ENCODE peak calls at places on chromosomes 13 and 19, in six cellular contexts. One of them, this sample, is unnamed.

GRCh38 chr13:99385161-99385560 is 78.0 kb upstream of the GPR183 start:
- DNase-seq in heart left ventricle: no peak
- DNase-seq in right atrium auricular region: peak; percentile 54
- DNase-seq in GM23338: no peak
- DNase-seq in activated T-cell treated with anti-CD3 and anti-CD28 coated beads, Interleukin-2, amount 50 U/mL, for 48 hours: peak; percentile 22
- DNase-seq in uterus: no peak
- DNase-seq in this sample: no peak

GRCh38 chr13:76798037-76798436 is 88.2 kb downstream of the KCTD12 start:
- DNase-seq in GM23338: no peak
- DNase-seq in activated T-cell treated with anti-CD3 and anti-CD28 coated beads, Interleukin-2, amount 50 U/mL, for 48 hours: no peak
- DNase-seq in right atrium auricular region: no peak
- DNase-seq in uterus: no peak
- DNase-seq in heart left ventricle: no peak
- DNase-seq in this sample: no peak

GRCh38 chr13:52085416-52085815 is 43.5 kb downstream of the NEK5 start:
- DNase-seq in heart left ventricle: no peak
- DNase-seq in GM23338: no peak
- DNase-seq in right atrium auricular region: no peak
- DNase-seq in activated T-cell treated with anti-CD3 and anti-CD28 coated beads, Interleukin-2, amount 50 U/mL, for 48 hours: no peak
- DNase-seq in uterus: no peak
- DNase-seq in this sample: no peak

GRCh38 chr13:24203726-24204295 is 43.3 kb downstream of the SPATA13 start:
- DNase-seq in activated T-cell treated with anti-CD3 and anti-CD28 coated beads, Interleukin-2, amount 50 U/mL, for 48 hours: no peak
- DNase-seq in heart left ventricle: no peak
- DNase-seq in GM23338: no peak
- DNase-seq in uterus: no peak
- DNase-seq in right atrium auricular region: no peak
- DNase-seq in this sample: peak; percentile 11

GRCh38 chr13:51733656-51734334 is 70.2 kb downstream of the DHRS12 start:
- DNase-seq in uterus: no peak
- DNase-seq in GM23338: peak; percentile 12
- DNase-seq in activated T-cell treated with anti-CD3 and anti-CD28 coated beads, Interleukin-2, amount 50 U/mL, for 48 hours: no peak
- DNase-seq in right atrium auricular region: no peak
- DNase-seq in heart left ventricle: no peak
- DNase-seq in this sample: no peak

GRCh38 chr13:26050568-26051230 is 1.1 kb downstream of the SHISA2 start:
- DNase-seq in GM23338: peak; percentile 79
- DNase-seq in right atrium auricular region: no peak
- DNase-seq in heart left ventricle: no peak
- DNase-seq in uterus: no peak
- DNase-seq in activated T-cell treated with anti-CD3 and anti-CD28 coated beads, Interleukin-2, amount 50 U/mL, for 48 hours: peak; percentile 36
- DNase-seq in this sample: no peak

GRCh38 chr13:30850204-30850866 is 55.7 kb upstream of the MEDAG start:
- DNase-seq in heart left ventricle: no peak
- DNase-seq in GM23338: no peak
- DNase-seq in activated T-cell treated with anti-CD3 and anti-CD28 coated beads, Interleukin-2, amount 50 U/mL, for 48 hours: no peak
- DNase-seq in right atrium auricular region: no peak
- DNase-seq in uterus: no peak
- DNase-seq in this sample: no peak

GRCh38 chr13:28503182-28503980 is 8.5 kb upstream of the FLT1 start:
- DNase-seq in activated T-cell treated with anti-CD3 and anti-CD28 coated beads, Interleukin-2, amount 50 U/mL, for 48 hours: no peak
- DNase-seq in right atrium auricular region: no peak
- DNase-seq in GM23338: peak; percentile 52
- DNase-seq in heart left ventricle: no peak
- DNase-seq in uterus: no peak
- DNase-seq in this sample: no peak

GRCh38 chr13:99956473-99957349 is 14.9 kb downstream of the ZIC5 start:
- DNase-seq in uterus: no peak
- DNase-seq in heart left ventricle: no peak
- DNase-seq in GM23338: peak; percentile 60
- DNase-seq in right atrium auricular region: no peak
- DNase-seq in activated T-cell treated with anti-CD3 and anti-CD28 coated beads, Interleukin-2, amount 50 U/mL, for 48 hours: peak; percentile 48
- DNase-seq in this sample: no peak

GRCh38 chr19:5785423-5785822 is 877 bp upstream of the PRR22 start:
- DNase-seq in uterus: no peak
- DNase-seq in GM23338: no peak
- DNase-seq in right atrium auricular region: no peak
- DNase-seq in heart left ventricle: no peak
- DNase-seq in activated T-cell treated with anti-CD3 and anti-CD28 coated beads, Interleukin-2, amount 50 U/mL, for 48 hours: no peak
- DNase-seq in this sample: no peak

GRCh38 chr13:44646044-44646443 is 69.9 kb upstream of the TSC22D1 start:
- DNase-seq in right atrium auricular region: no peak
- DNase-seq in uterus: no peak
- DNase-seq in GM23338: no peak
- DNase-seq in activated T-cell treated with anti-CD3 and anti-CD28 coated beads, Interleukin-2, amount 50 U/mL, for 48 hours: no peak
- DNase-seq in heart left ventricle: no peak
- DNase-seq in this sample: no peak

GRCh38 chr13:30373727-30374126 is 48.6 kb upstream of the UBE2L5 start:
- DNase-seq in activated T-cell treated with anti-CD3 and anti-CD28 coated beads, Interleukin-2, amount 50 U/mL, for 48 hours: peak; percentile 41
- DNase-seq in uterus: no peak
- DNase-seq in GM23338: no peak
- DNase-seq in heart left ventricle: no peak
- DNase-seq in right atrium auricular region: no peak
- DNase-seq in this sample: no peak

GRCh38 chr13:27650312-27650711 is 28.6 kb downstream of the POLR1D start:
- DNase-seq in activated T-cell treated with anti-CD3 and anti-CD28 coated beads, Interleukin-2, amount 50 U/mL, for 48 hours: no peak
- DNase-seq in right atrium auricular region: no peak
- DNase-seq in heart left ventricle: no peak
- DNase-seq in uterus: no peak
- DNase-seq in GM23338: no peak
- DNase-seq in this sample: no peak

GRCh38 chr19:32889137-32889934 is 19.8 kb upstream of the SLC7A9 start:
- DNase-seq in heart left ventricle: no peak
- DNase-seq in activated T-cell treated with anti-CD3 and anti-CD28 coated beads, Interleukin-2, amount 50 U/mL, for 48 hours: no peak
- DNase-seq in uterus: no peak
- DNase-seq in GM23338: no peak
- DNase-seq in right atrium auricular region: no peak
- DNase-seq in this sample: no peak

GRCh38 chr19:33064778-33065550 is at the start of gene RHPN2:
- DNase-seq in right atrium auricular region: no peak
- DNase-seq in GM23338: peak; percentile 80
- DNase-seq in heart left ventricle: peak; percentile 63
- DNase-seq in activated T-cell treated with anti-CD3 and anti-CD28 coated beads, Interleukin-2, amount 50 U/mL, for 48 hours: peak; percentile 76
- DNase-seq in uterus: peak; percentile 54
- DNase-seq in this sample: peak; percentile 5

GRCh38 chr19:13164370-13165090 is 14.3 kb downstream of the IER2 start:
- DNase-seq in GM23338: peak; percentile 99
- DNase-seq in activated T-cell treated with anti-CD3 and anti-CD28 coated beads, Interleukin-2, amount 50 U/mL, for 48 hours: peak; percentile 65
- DNase-seq in right atrium auricular region: no peak
- DNase-seq in heart left ventricle: peak; percentile 87
- DNase-seq in uterus: peak; percentile 64
- DNase-seq in this sample: peak; percentile 75

This sample was measured in pulmonary artery endothelial cell.